ENCODE peak calls at places on chromosomes 4 and X, in nine cellular contexts. S, Y, P, V, C, T, Z, L and N are unnamed samples.

GRCh38 chr4:165874072-165874798 is 1.2 kb downstream of the TLL1 start:
- DNase-seq in C (peak), Y (peak), V (no peak), S (no peak), T (no peak), L (no peak), Z (peak), P (no peak), N (no peak)

GRCh38 chrX:23694606-23695005 is 27.3 kb downstream of the PRDX4 start:
- DNase-seq in S (peak), C (peak), T (no peak), P (peak), Y (peak), L (no peak), V (peak), Z (peak), N (peak)

GRCh38 chrX:119647089-119647488 is 40.9 kb upstream of the NKRF start:
- DNase-seq in Y (no peak), V (no peak), Z (no peak), L (no peak), C (no peak), T (no peak), S (no peak), P (no peak), N (peak)

GRCh38 chr4:101345271-101345595 is 2.1 kb downstream of the PPP3CA start:
- DNase-seq in T (no peak), Z (peak), Y (no peak), V (peak), C (no peak), S (no peak), L (no peak), P (no peak), N (no peak)

GRCh38 chr4:6471303-6472007 is 959 bp downstream of the PPP2R2C start:
- DNase-seq in S (no peak), V (peak), L (no peak), C (no peak), T (peak), P (no peak), Z (peak), Y (peak), N (no peak)

GRCh38 chrX:40151211-40152172 is 53.7 kb upstream of the BCOR start:
- DNase-seq in Z (no peak), S (no peak), Y (no peak), T (no peak), V (peak), L (no peak), P (no peak), C (no peak), N (peak)

GRCh38 chrX:137058339-137059127 is 24.7 kb upstream of the GPR101 start:
- DNase-seq in Y (no peak), P (no peak), V (no peak), C (no peak), Z (no peak), S (no peak), T (no peak), L (no peak), N (no peak)

GRCh38 chr4:128600996-128601857 is 208.3 kb upstream of the JADE1 start:
- DNase-seq in P (no peak), Y (peak), C (no peak), S (no peak), Z (no peak), T (no peak), V (peak), L (no peak), N (peak)

GRCh38 chr4:39510348-39510929 is 16.8 kb downstream of the UGDH start:
- DNase-seq in Y (no peak), T (no peak), C (no peak), L (no peak), V (no peak), Z (no peak), S (no peak), P (no peak), N (no peak)

GRCh38 chr4:43716721-43717395 is 731.8 kb downstream of the KCTD8 start:
- DNase-seq in C (no peak), V (no peak), T (no peak), L (no peak), S (no peak), P (no peak), Z (no peak), Y (no peak), N (no peak)

GRCh38 chrX:106177106-106177981 is 9.2 kb downstream of the PWWP3B start:
- DNase-seq in Y (no peak), P (no peak), L (no peak), T (peak), S (no peak), V (peak), Z (no peak), C (peak), N (peak)

GRCh38 chrX:125533352-125533751 is 213.7 kb downstream of the TEX13C start:
- DNase-seq in C (no peak), Y (no peak), P (no peak), L (no peak), Z (no peak), T (no peak), S (no peak), V (no peak), N (no peak)

GRCh38 chr4:66572949-66573348 is 902.7 kb upstream of the EPHA5 start:
- DNase-seq in V (no peak), Y (no peak), S (no peak), L (no peak), C (no peak), Z (no peak), P (no peak), T (no peak), N (no peak)

GRCh38 chr4:105657117-105657765 is 51.2 kb downstream of the INTS12 start:
- DNase-seq in P (no peak), V (no peak), Y (no peak), Z (no peak), S (no peak), C (no peak), T (no peak), L (no peak), N (no peak)

GRCh38 chr4:154064244-154064643 is 275.4 kb upstream of the SFRP2 start:
- DNase-seq in C (no peak), Y (no peak), L (no peak), V (no peak), Z (no peak), S (no peak), T (no peak), P (no peak), N (peak)

GRCh38 chr4:76882630-76883029 is 15.3 kb downstream of the SOWAHB start:
- DNase-seq in P (no peak), Z (no peak), L (no peak), V (no peak), C (no peak), S (no peak), T (no peak), Y (no peak), N (no peak)

GRCh38 chr4:127959794-127960193 is 5.2 kb downstream of the MFSD8 start:
- DNase-seq in T (no peak), C (no peak), S (no peak), Y (no peak), Z (no peak), L (no peak), V (no peak), P (no peak), N (no peak)

GRCh38 chr4:176238157-176238608 is 30.8 kb downstream of the ASB5 start:
- DNase-seq in S (no peak), P (no peak), Y (no peak), Z (no peak), L (no peak), T (no peak), V (no peak), C (no peak), N (no peak)

GRCh38 chrX:13377537-13377936 is 57.7 kb upstream of the ATXN3L start:
- DNase-seq in S (no peak), L (no peak), Z (no peak), P (no peak), V (no peak), Y (no peak), C (no peak), T (no peak), N (no peak)

GRCh38 chr4:54543088-54543795 is 114.5 kb upstream of the KIT start:
- DNase-seq in V (no peak), T (no peak), L (no peak), Z (no peak), S (no peak), C (no peak), Y (no peak), P (no peak), N (no peak)

GRCh38 chrX:140229187-140229586 is 263.9 kb upstream of the CXorf66 start:
- DNase-seq in Z (no peak), C (no peak), L (no peak), P (no peak), V (no peak), Y (no peak), T (no peak), S (no peak), N (peak)

GRCh38 chr4:16646459-16646858 is 252.0 kb downstream of the LDB2 start:
- DNase-seq in T (no peak), S (no peak), V (no peak), Z (no peak), Y (no peak), C (no peak), P (no peak), L (no peak), N (no peak)

GRCh38 chrX:72554448-72555140 is 18.0 kb downstream of the HDAC8 start:
- DNase-seq in L (no peak), S (no peak), Y (no peak), C (no peak), V (peak), T (no peak), P (no peak), Z (no peak), N (peak)

GRCh38 chr4:53618321-53618720 is 27.0 kb upstream of the LNX1 start:
- DNase-seq in S (no peak), C (no peak), T (no peak), L (no peak), Z (no peak), V (no peak), Y (no peak), P (no peak), N (no peak)

GRCh38 chr4:5900844-5901243 is 8.0 kb upstream of the CRMP1 start:
- DNase-seq in Z (no peak), C (peak), S (no peak), L (no peak), T (no peak), V (no peak), Y (no peak), P (no peak), N (no peak)

GRCh38 chrX:100263650-100264049 is 146.4 kb downstream of the PCDH19 start:
- DNase-seq in Z (no peak), S (no peak), V (no peak), P (no peak), C (no peak), L (no peak), Y (no peak), T (no peak), N (no peak)